ENCODE peak calls at places on chromosomes 11 and 22, in four cellular contexts. O is gastrocnemius medialis, R is psoas muscle, E is bronchial epithelial cell. S is an unnamed sample. For H3K27me3, the result is how much of the 10 kb centered on the place peaks cover.

GRCh38 chr11:126739499-126740145 is 260.9 kb downstream of the KIRREL3 start:
- DNase-seq in O (no peak), R (no peak), E (no peak), S (no peak)

GRCh38 chr11:35907648-35908431 is 36.0 kb upstream of the LDLRAD3 start:
- DNase-seq in O (peak), R (no peak), E (peak), S (no peak)

GRCh38 chr22:36744791-36745190 is 31.1 kb downstream of the IFT27 start:
- DNase-seq in O (no peak), R (no peak), E (no peak), S (no peak)

GRCh38 chr22:46563381-46564083 is 26.1 kb upstream of the CELSR1 start:
- DNase-seq in O (peak), R (peak), E (peak), S (peak)

GRCh38 chr22:17107547-17107810 is 13.7 kb downstream of the TMEM121B start:
- DNase-seq in O (no peak), R (no peak), E (no peak), S (no peak)

GRCh38 chr11:112719736-112720525 is 241.3 kb upstream of the NCAM1 start:
- DNase-seq in O (no peak), R (no peak), E (peak), S (no peak)

GRCh38 chr11:134008593-134008992 is 51.8 kb upstream of the IGSF9B start:
- DNase-seq in O (no peak), R (no peak), E (peak), S (no peak)

GRCh38 chr11:11966826-11967668 is 41.4 kb downstream of the DKK3 start:
- DNase-seq in O (peak), R (peak), E (peak), S (peak)

GRCh38 chr22:26885441-26886261 is 228.3 kb downstream of the MIAT start:
- DNase-seq in O (no peak), R (no peak), E (no peak), S (no peak)

GRCh38 chr11:63343130-63343529 is 26.5 kb upstream of the SLC22A9 start:
- DNase-seq in O (no peak), R (no peak), E (no peak), S (no peak)

GRCh38 chr22:39802682-39803081 is 90.9 kb downstream of the ENTHD1 start:
- DNase-seq in O (no peak), R (no peak), E (no peak), S (no peak)

GRCh38 chr22:29912605-29913398 is 29.8 kb downstream of the MTMR3 start:
- DNase-seq in O (no peak), R (no peak), E (peak), S (peak)

GRCh38 chr11:120055646-120056045 is 82.3 kb downstream of the TRIM29 start:
- DNase-seq in O (no peak), R (no peak), E (peak), S (no peak)

GRCh38 chr22:25100972-25101371 is 98.7 kb upstream of the CRYBB3 start:
- DNase-seq in O (no peak), R (no peak), E (no peak), S (no peak)

GRCh38 chr11:65209711-65210360 is 28.1 kb downstream of the CAPN1 start:
- DNase-seq in O (no peak), R (no peak), E (no peak), S (no peak)

GRCh38 chr11:110356769-110357671 is 60.6 kb upstream of the RDX start:
- DNase-seq in O (no peak), R (no peak), E (no peak), S (no peak)

GRCh38 chr22:31343235-31344191 is 2.6 kb downstream of the PATZ1 start:
- DNase-seq in O (no peak), R (no peak), E (peak), S (peak)

GRCh38 chr11:12901272-12901671 is 107.8 kb upstream of the RASSF10 start:
- DNase-seq in O (no peak), R (no peak), E (no peak), S (no peak)

GRCh38 chr11:33222052-33222451 is 35.1 kb upstream of the HIPK3 start:
- DNase-seq in O (no peak), R (no peak), E (no peak), S (no peak)

GRCh38 chr22:17700778-17701177 is 62.2 kb downstream of the BCL2L13 start:
- DNase-seq in O (no peak), R (no peak), E (no peak), S (no peak)

GRCh38 chr22:37258005-37258790 is 14.1 kb upstream of the RAC2 start:
- DNase-seq in O (no peak), R (no peak), E (peak), S (no peak)

GRCh38 chr11:125494987-125495725 is 909 bp downstream of the FEZ1 start:
- DNase-seq in O (no peak), R (peak), E (peak), S (peak)

DNA sequence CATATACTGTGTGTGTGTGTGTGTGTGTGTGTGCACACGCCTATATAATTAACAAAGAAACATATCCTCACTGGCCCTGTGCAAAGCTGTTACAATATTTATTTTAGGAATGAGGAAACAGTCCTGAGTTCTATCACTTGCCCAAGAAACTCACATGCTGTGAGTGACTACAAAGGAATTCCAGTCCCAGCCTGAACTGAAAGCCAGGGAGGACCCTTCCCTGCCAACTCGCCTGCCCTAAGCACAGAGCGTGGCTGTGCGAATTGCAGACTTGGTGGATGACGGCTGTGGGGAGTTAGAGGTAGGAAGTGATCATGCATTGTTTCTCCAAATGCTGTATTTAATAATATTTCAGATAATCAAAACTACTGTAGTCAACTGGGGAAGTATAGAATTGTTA is 26.4 kb upstream of the CD5 start:
- DNase-seq in O (no peak), R (no peak), E (peak), S (peak)
- H3K4me3 ChIP-seq in O (no peak), R (no peak), E (no peak), S (no peak)

GRCh38 chr22:45284705-45285305 is at the start of gene UPK3A:
- DNase-seq in O (peak), R (peak), E (no peak), S (peak)

GRCh38 chr22:45280995-45281394 is 3.8 kb upstream of the UPK3A start:
- DNase-seq in O (no peak), R (no peak), E (no peak), S (no peak)

GRCh38 chr22:45290410-45290936 is 5.7 kb downstream of the UPK3A start:
- DNase-seq in O (peak), R (peak), E (peak), S (no peak)

GRCh38 chr22:45286854-45287551 is 2.3 kb downstream of the UPK3A start:
- DNase-seq in O (no peak), R (no peak), E (no peak), S (no peak)

GRCh38 chr22:45285431-45286058 is 796 bp downstream of the UPK3A start:
- DNase-seq in O (peak), R (no peak), E (no peak), S (no peak)
- TF ChIP-seq CTCF in O (no peak), R (no peak), E (no peak), S (no peak)

GRCh38 chr11:7348432-7349298 is 97.0 kb downstream of the SYT9 start:
- DNase-seq in O (no peak), R (no peak), E (peak), S (peak)
- H3K27me3 ChIP-seq in O (under half), R (under half), E (under half), S (under half)

GRCh38 chr22:28798810-28799124 is 1.6 kb downstream of the XBP1 start:
- DNase-seq in O (no peak), R (no peak), E (no peak), S (no peak)
- H3K4me3 ChIP-seq in O (peak), R (peak), E (peak), S (peak)

GRCh38 chr11:74846770-74847169 is 98.1 kb downstream of the RNF169 start:
- DNase-seq in O (no peak), R (no peak), E (peak), S (no peak)
- TF ChIP-seq CTCF in O (no peak), R (no peak), E (no peak), S (no peak)

GRCh38 chr11:44301856-44302231 is 8.1 kb downstream of the ALX4 start:
- DNase-seq in O (no peak), R (no peak), E (peak), S (no peak)
- H3K27me3 ChIP-seq in O (under half), R (under half), E (under half), S (half or more)

GRCh38 chr22:48070760-48071159 is 1308.3 kb downstream of the TBC1D22A start:
- DNase-seq in O (no peak), R (no peak), E (no peak), S (no peak)

GRCh38 chr22:48070083-48070482 is 1307.6 kb downstream of the TBC1D22A start:
- DNase-seq in O (no peak), R (no peak), E (no peak), S (no peak)

GRCh38 chr22:48071305-48071704 is 1308.9 kb downstream of the TBC1D22A start:
- DNase-seq in O (no peak), R (no peak), E (no peak), S (no peak)

GRCh38 chr22:48072777-48073176 is 1310.3 kb downstream of the TBC1D22A start:
- DNase-seq in O (no peak), R (no peak), E (no peak), S (no peak)

DNA sequence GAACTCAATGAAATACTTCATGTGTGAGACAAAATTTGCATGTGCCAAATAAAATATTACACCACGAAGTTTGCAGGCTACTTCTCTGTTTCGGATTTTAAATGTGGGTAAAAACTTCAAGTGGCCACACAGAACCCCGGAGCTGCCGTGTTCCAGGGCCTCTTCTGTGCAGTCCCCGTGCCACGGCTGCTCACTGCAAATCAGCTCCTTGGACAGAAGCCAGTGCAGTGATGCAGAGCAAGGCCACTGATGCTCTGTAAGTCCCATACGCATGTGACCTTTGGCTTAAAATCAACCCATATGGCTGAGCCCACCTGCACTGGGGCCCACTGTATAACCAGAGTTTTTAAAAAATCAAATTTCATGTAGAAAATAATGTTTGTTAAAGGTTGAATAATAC is 1309.4 kb downstream of the TBC1D22A start:
- DNase-seq in O (no peak), R (no peak), E (no peak), S (no peak)
- H3K4me3 ChIP-seq in O (no peak), R (no peak), E (no peak), S (no peak)